ENCODE peak calls at places on chromosomes 5 and 9, in nine cellular contexts. K, L, I, V, D, R, S, H and O are unnamed samples.

GRCh38 chr9:137311971-137312851 is 10.1 kb upstream of the NRARP start:
- DNase-seq in V (no peak), I (no peak), S (no peak), D (peak), H (no peak), K (peak), R (no peak), L (no peak), O (peak)

GRCh38 chr5:1312993-1313833 is 18.3 kb upstream of the TERT start:
- DNase-seq in S (no peak), D (peak), L (peak), R (peak), V (no peak), K (no peak), I (peak), H (no peak), O (no peak)

GRCh38 chr5:154967419-154968024 is 26.6 kb downstream of the MRPL22 start:
- DNase-seq in K (peak), V (no peak), S (no peak), L (peak), I (no peak), H (no peak), D (no peak), R (peak), O (no peak)

GRCh38 chr5:139700711-139701693 is 52.9 kb downstream of the CXXC5 start:
- DNase-seq in I (no peak), H (no peak), R (peak), D (peak), K (no peak), V (no peak), L (no peak), S (no peak), O (no peak)

GRCh38 chr5:93100976-93101375 is 480.0 kb downstream of the NR2F1-AS1 start:
- DNase-seq in V (no peak), I (no peak), R (no peak), D (no peak), H (no peak), L (no peak), S (no peak), K (peak), O (no peak)

GRCh38 chr5:77851229-77852067 is 75.3 kb upstream of the TBCA start:
- DNase-seq in K (peak), R (no peak), D (no peak), V (no peak), L (peak), I (no peak), H (no peak), S (no peak), O (peak)

GRCh38 chr5:154287136-154287535 is 96.6 kb downstream of the GALNT10 start:
- DNase-seq in S (no peak), D (no peak), L (no peak), R (no peak), I (peak), K (peak), H (no peak), V (no peak), O (peak)

GRCh38 chr9:83649515-83649914 is 26.6 kb downstream of the IDNK start:
- DNase-seq in S (no peak), I (no peak), V (no peak), R (no peak), L (no peak), H (no peak), K (no peak), D (no peak), O (no peak)

GRCh38 chr9:69472101-69472625 is 147.1 kb downstream of the ENTREP1 start:
- DNase-seq in K (no peak), V (no peak), H (no peak), I (no peak), D (no peak), S (no peak), L (no peak), R (no peak), O (no peak)

GRCh38 chr5:14676320-14676719 is 11.8 kb downstream of the OTULIN start:
- DNase-seq in K (no peak), I (peak), L (no peak), V (no peak), H (no peak), S (no peak), R (no peak), D (no peak), O (peak)

GRCh38 chr5:160021818-160022446 is 13.0 kb downstream of the TTC1 start:
- DNase-seq in V (peak), H (peak), D (peak), K (peak), R (peak), L (peak), I (peak), S (peak), O (peak)

GRCh38 chr5:158988987-158989624 is 110.6 kb downstream of the EBF1 start:
- DNase-seq in S (no peak), V (no peak), K (no peak), D (no peak), L (no peak), H (no peak), R (no peak), I (no peak), O (no peak)

GRCh38 chr9:127449332-127449966 is 1.8 kb downstream of the RPL12 start:
- DNase-seq in K (no peak), S (no peak), H (no peak), D (no peak), V (no peak), R (no peak), I (no peak), L (no peak), O (no peak)

GRCh38 chr5:55030676-55031445 is 6.8 kb downstream of the GZMK start:
- DNase-seq in V (no peak), D (no peak), L (no peak), I (no peak), S (no peak), R (no peak), H (no peak), K (no peak), O (no peak)

GRCh38 chr9:32424616-32425015 is 40.2 kb downstream of the ACO1 start:
- DNase-seq in R (no peak), I (peak), V (no peak), K (no peak), H (no peak), D (no peak), L (no peak), S (no peak), O (no peak)

GRCh38 chr5:116763987-116764866 is 189.6 kb upstream of the SEMA6A start:
- DNase-seq in D (no peak), V (no peak), H (no peak), K (no peak), L (no peak), S (no peak), R (no peak), I (no peak), O (no peak)

GRCh38 chr5:71873202-71873601 is 154.1 kb downstream of the CARTPT start:
- DNase-seq in H (no peak), R (no peak), D (no peak), S (no peak), K (no peak), L (no peak), V (no peak), I (no peak), O (no peak)

GRCh38 chr9:27168951-27169350 is 59.9 kb downstream of the TEK start:
- DNase-seq in K (no peak), R (no peak), D (no peak), H (no peak), I (no peak), L (no peak), V (no peak), S (no peak), O (no peak)

GRCh38 chr9:124267271-124267807 is 9.6 kb downstream of the NEK6 start:
- DNase-seq in I (peak), L (peak), R (peak), K (peak), V (no peak), S (no peak), D (peak), H (no peak), O (peak)

GRCh38 chr9:34999576-34999975 is 10.0 kb downstream of the DNAJB5 start:
- DNase-seq in V (no peak), K (peak), D (no peak), S (no peak), H (no peak), R (no peak), L (no peak), I (no peak), O (no peak)

GRCh38 chr9:14343948-14344547 is 30.1 kb upstream of the NFIB start:
- DNase-seq in S (no peak), D (no peak), H (no peak), L (peak), I (no peak), R (no peak), V (no peak), K (no peak), O (no peak)